ENCODE peak calls at places on chromosomes 13 and 19, in seven cellular contexts. E is astrocyte, I is mucosa of descending colon, V is GM23248, K is transverse colon, H is K562, N is pancreas. T is an unnamed sample. For H3K4me1, the result is how much of the 10 kb centered on the place peaks cover.

GRCh38 chr13:52848455-52849190 is at the start of gene PCDH8:
- DNase-seq in V (peak), N (no peak), K (no peak), H (no peak), E (no peak), I (no peak), T (no peak)

GRCh38 chr13:98795220-98795619 is 42.7 kb upstream of the SLC15A1 start:
- DNase-seq in E (no peak), N (no peak), K (no peak), I (no peak), V (no peak), H (no peak), T (no peak)

GRCh38 chr19:40217027-40217810 is 965 bp downstream of the TTC9B start:
- DNase-seq in H (peak), I (peak), E (no peak), N (peak), K (peak), V (peak), T (peak)

GRCh38 chr13:114319441-114319871 is 5.2 kb downstream of the CHAMP1 start:
- DNase-seq in N (no peak), K (no peak), H (no peak), E (peak), V (peak), I (no peak), T (no peak)

GRCh38 chr13:59774511-59774911 is 389.2 kb downstream of the DIAPH3 start:
- DNase-seq in E (peak), I (no peak), N (no peak), V (peak), K (no peak), H (no peak), T (no peak)

GRCh38 chr19:41802770-41803169 is 6.4 kb downstream of the CEACAM3 start:
- DNase-seq in N (no peak), K (no peak), H (no peak), E (no peak), V (no peak), I (no peak), T (no peak)

GRCh38 chr13:52450793-52451116 is 321 bp upstream of the VPS36 start:
- DNase-seq in H (no peak), E (no peak), I (no peak), V (no peak), N (no peak), K (no peak), T (no peak)

GRCh38 chr19:3981373-3981735 is 3.9 kb downstream of the EEF2 start:
- DNase-seq in N (peak), E (no peak), V (peak), K (no peak), I (no peak), H (no peak), T (no peak)

GRCh38 chr13:110712849-110713641 is 455 bp upstream of the ING1 start:
- DNase-seq in N (peak), I (peak), V (peak), H (peak), E (peak), K (peak), T (peak)

GRCh38 chr19:11814707-11815050 is 606 bp downstream of the ZNF440 start:
- DNase-seq in V (peak), E (peak), I (no peak), K (peak), H (peak), N (no peak), T (no peak)

GRCh38 chr13:95535243-95535642 is 17.3 kb upstream of the CLDN10 start:
- DNase-seq in K (no peak), I (no peak), N (no peak), V (peak), H (peak), E (peak), T (peak)

GRCh38 chr13:108755084-108755483 is 125.7 kb downstream of the MYO16 start:
- DNase-seq in N (no peak), I (no peak), E (no peak), K (no peak), V (no peak), H (no peak), T (no peak)

GRCh38 chr19:57817976-57818375 is 3.3 kb upstream of the ZNF552 start:
- DNase-seq in H (no peak), V (no peak), E (no peak), K (no peak), N (no peak), I (no peak), T (no peak)

GRCh38 chr19:57820599-57820998 is 5.9 kb upstream of the ZNF552 start:
- DNase-seq in N (no peak), V (no peak), E (no peak), I (no peak), H (no peak), K (no peak), T (no peak)

GRCh38 chr19:57815247-57816075 is 748 bp upstream of the ZNF552 start:
- DNase-seq in K (no peak), E (no peak), H (no peak), V (no peak), N (no peak), I (no peak), T (no peak)

GRCh38 chr19:57816652-57817051 is 1.9 kb upstream of the ZNF552 start:
- DNase-seq in K (no peak), H (peak), N (no peak), V (no peak), E (no peak), I (no peak), T (no peak)

DNA sequence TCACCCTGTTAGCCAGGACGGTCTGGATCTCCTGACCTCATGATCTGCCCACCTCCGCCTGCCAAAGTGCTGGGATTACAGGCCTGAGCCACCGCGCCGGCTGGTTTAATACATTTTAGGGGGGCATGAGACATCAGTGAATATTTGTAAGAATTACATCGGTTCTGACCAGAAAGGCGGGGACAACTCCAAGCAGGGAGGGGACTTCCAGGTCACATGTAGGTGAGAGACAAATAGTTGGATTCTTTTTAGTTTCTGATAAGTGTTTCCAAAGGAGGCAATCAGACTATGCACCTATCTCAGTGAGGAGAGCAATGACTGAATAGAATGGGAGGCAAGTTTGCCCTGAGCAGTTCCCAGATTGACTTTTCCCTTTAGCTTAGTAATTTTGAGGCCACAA is 3.7 kb upstream of the ZNF552 start:
- DNase-seq in E (no peak), H (peak), K (no peak), V (no peak), I (no peak), N (no peak), T (no peak)
- H3K4me3 ChIP-seq in E (no peak), H (no peak), K (no peak), V (no peak), I (no peak), N (no peak), T (no peak)

GRCh38 chr19:49328741-49329140 is 3.8 kb upstream of the SLC6A16 start:
- DNase-seq in I (no peak), H (no peak), V (no peak), K (no peak), N (no peak), E (no peak), T (no peak)
- H3K4me1 ChIP-seq in I (under half), H (under half), V (under half), K (under half), N (under half), E (under half), T (under half)

GRCh38 chr19:2603320-2603719 is 99.2 kb downstream of the GNG7 start:
- DNase-seq in E (peak), N (peak), V (peak), I (peak), K (no peak), H (no peak), T (peak)
- H3K4me3 ChIP-seq in E (no peak), N (no peak), V (peak), I (no peak), K (peak), H (no peak), T (no peak)

DNA sequence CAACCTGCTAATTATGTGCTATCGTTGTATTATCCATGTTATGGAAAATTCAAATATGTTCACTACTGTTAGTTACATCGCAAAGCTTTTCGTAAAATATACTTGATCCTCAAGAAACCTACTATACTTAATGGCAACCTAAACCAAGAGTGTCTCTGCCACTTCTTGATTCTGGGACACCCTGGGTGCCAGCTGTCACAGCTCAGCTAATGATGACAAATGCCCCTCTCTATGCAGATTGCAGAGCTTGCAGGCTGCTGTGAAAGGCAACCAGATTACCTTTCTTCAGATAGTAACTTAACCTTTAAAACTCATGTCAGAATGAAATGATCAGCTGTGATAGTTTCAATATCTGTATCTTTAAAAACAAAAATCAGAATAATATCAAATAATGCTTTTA is 9.0 kb upstream of the MAB21L1 start:
- DNase-seq in E (no peak), V (no peak), I (no peak), N (no peak), H (no peak), K (no peak), T (no peak)
- H3K4me1 ChIP-seq in E (under half), V (under half), I (under half), N (under half), H (under half), K (under half), T (under half)

GRCh38 chr13:42375663-42376062 is 103.7 kb downstream of the AKAP11 start:
- DNase-seq in I (no peak), E (no peak), K (no peak), V (no peak), H (no peak), N (no peak), T (no peak)
- H3K4me3 ChIP-seq in I (no peak), E (no peak), K (no peak), V (no peak), H (no peak), N (no peak), T (no peak)